ENCODE peak calls at places on chromosome 3, in six cellular contexts. L is HEK293T, Y is body of pancreas, A is Karpas-422, B is bronchial epithelial cell, I is kidney glomerular epithelial cell. D is an unnamed sample.

GRCh38 chr3:156246939-156247725 is 126.8 kb downstream of the KCNAB1 start:
- DNase-seq in I (peak; percentile 89), B (peak; percentile 42), A (no peak), L (no peak), Y (no peak), D (no peak)

GRCh38 chr3:111667621-111668239 is 72.6 kb upstream of the ZBED2 start:
- DNase-seq in L (no peak), Y (no peak), I (peak; percentile 37), A (peak; percentile 93), B (peak; percentile 42), D (no peak)

GRCh38 chr3:124514681-124515080 is 215.6 kb upstream of the UMPS start:
- DNase-seq in L (no peak), A (no peak), B (peak; percentile 52), Y (no peak), I (peak; percentile 86), D (no peak)

GRCh38 chr3:136653628-136654027 is 98.5 kb downstream of the STAG1 start:
- DNase-seq in B (no peak), L (no peak), I (no peak), A (no peak), Y (no peak), D (no peak)

GRCh38 chr3:114698355-114699105 is 404.7 kb downstream of the TIGIT start:
- DNase-seq in B (no peak), L (no peak), A (no peak), I (no peak), Y (no peak), D (no peak)

GRCh38 chr3:129449279-129450115 is 9.5 kb downstream of the IFT122 start:
- DNase-seq in I (peak; percentile 39), Y (no peak), A (no peak), B (peak; percentile 68), L (no peak), D (no peak)

GRCh38 chr3:15436246-15436645 is 8.8 kb downstream of the EAF1 start:
- DNase-seq in L (no peak), I (no peak), B (no peak), A (no peak), Y (no peak), D (no peak)

GRCh38 chr3:83233715-83234114 is 1472.3 kb upstream of the GBE1 start:
- DNase-seq in I (no peak), Y (no peak), B (no peak), L (no peak), A (no peak), D (no peak)

GRCh38 chr3:155657161-155657560 is 87.7 kb downstream of the PLCH1 start:
- DNase-seq in B (no peak), L (no peak), Y (no peak), A (no peak), I (no peak), D (no peak)

GRCh38 chr3:46671541-46672348 is 21.7 kb downstream of the ALS2CL start:
- DNase-seq in Y (peak; percentile 11), L (no peak), A (no peak), B (no peak), I (no peak), D (peak; percentile 0)

GRCh38 chr3:150410311-150411105 is 2.4 kb downstream of the TSC22D2 start:
- DNase-seq in Y (peak; percentile 58), A (peak; percentile 72), B (no peak), L (peak; percentile 16), I (peak; percentile 31), D (peak; percentile 27)

GRCh38 chr3:171458056-171458856 is 1.9 kb downstream of the TNIK start:
- DNase-seq in Y (peak; percentile 13), A (no peak), B (no peak), L (no peak), I (no peak), D (peak; percentile 22)

GRCh38 chr3:52678265-52678927 is 7.3 kb downstream of the PBRM1 start:
- DNase-seq in L (no peak), Y (no peak), A (no peak), I (no peak), B (no peak), D (no peak)

GRCh38 chr3:44111482-44111881 is 130.2 kb upstream of the TOPAZ1 start:
- DNase-seq in I (no peak), Y (no peak), B (no peak), A (no peak), L (no peak), D (no peak)

GRCh38 chr3:170529912-170530311 is 56.0 kb downstream of the SLC7A14 start:
- DNase-seq in I (no peak), A (no peak), L (no peak), B (no peak), Y (no peak), D (no peak)

GRCh38 chr3:135097276-135097946 is 302.4 kb downstream of the EPHB1 start:
- DNase-seq in Y (no peak), L (no peak), I (no peak), B (no peak), A (no peak), D (no peak)

GRCh38 chr3:153051427-153052095 is 110.5 kb upstream of the RAP2B start:
- DNase-seq in L (no peak), B (peak; percentile 99), A (no peak), I (peak; percentile 51), Y (no peak), D (no peak)

GRCh38 chr3:175941352-175941751 is 1082.2 kb downstream of the NAALADL2 start:
- DNase-seq in I (peak; percentile 5), Y (no peak), L (peak; percentile 6), B (peak; percentile 13), A (peak; percentile 68), D (no peak)

GRCh38 chr3:140251678-140252077 is 316.7 kb downstream of the CLSTN2 start:
- DNase-seq in I (no peak), Y (no peak), A (no peak), L (no peak), B (no peak), D (no peak)

GRCh38 chr3:172751188-172751571 is 654 bp downstream of the ECT2 start:
- DNase-seq in Y (no peak), I (peak; percentile 30), A (peak; percentile 74), L (peak; percentile 20), B (peak; percentile 27), D (no peak)

GRCh38 chr3:138367912-138368311 is 19.5 kb downstream of the MRAS start:
- DNase-seq in I (no peak), B (no peak), Y (no peak), L (no peak), A (no peak), D (no peak)

GRCh38 chr3:42691861-42692666 is 6.7 kb downstream of the KLHL40 start:
- DNase-seq in B (no peak), A (no peak), L (no peak), Y (no peak), I (no peak), D (no peak)

D was measured in nephron progenitor cell.